ENCODE peak calls at places on chromosomes 3 and 15, in six cellular contexts. H, E, Y, N, I and T are unnamed samples.

GRCh38 chr15:98154863-98155262 is 194.4 kb downstream of the ARRDC4 start:
- DNase-seq in H (no peak), E (no peak), Y (no peak), N (no peak), I (no peak), T (no peak)

GRCh38 chr15:35727627-35728026 is 181.7 kb upstream of the DPH6 start:
- DNase-seq in H (no peak), E (no peak), Y (no peak), N (no peak), I (no peak), T (no peak)

GRCh38 chr3:52167240-52167639 is 13.0 kb upstream of the POC1A start:
- DNase-seq in H (no peak), E (no peak), Y (no peak), N (no peak), I (no peak), T (no peak)

GRCh38 chr3:61922118-61922517 is 360.7 kb downstream of the PTPRG start:
- DNase-seq in H (no peak), E (no peak), Y (no peak), N (no peak), I (no peak), T (no peak)

GRCh38 chr3:19046440-19046839 is 101.9 kb upstream of the KCNH8 start:
- DNase-seq in H (no peak), E (no peak), Y (no peak), N (no peak), I (no peak), T (no peak)

GRCh38 chr3:188431553-188431952 is 277.6 kb downstream of the LPP start:
- DNase-seq in H (no peak), E (no peak), Y (no peak), N (no peak), I (no peak), T (no peak)

GRCh38 chr3:57646723-57647122 is 46.2 kb downstream of the DENND6A start:
- DNase-seq in H (peak; percentile 5), E (no peak), Y (no peak), N (no peak), I (no peak), T (no peak)

GRCh38 chr3:193942516-193943055 is 193.4 kb upstream of the HES1 start:
- DNase-seq in H (peak; percentile 88), E (no peak), Y (peak; percentile 69), N (no peak), I (no peak), T (no peak)

GRCh38 chr3:49415931-49416601 is 3.8 kb downstream of the TCTA start:
- DNase-seq in H (no peak), E (no peak), Y (no peak), N (peak; percentile 54), I (peak; percentile 57), T (no peak)

GRCh38 chr3:129727707-129728106 is 121.2 kb upstream of the PLXND1 start:
- DNase-seq in H (no peak), E (no peak), Y (no peak), N (no peak), I (no peak), T (no peak)

GRCh38 chr3:46228259-46229222 is 13.7 kb upstream of the CCR3 start:
- DNase-seq in H (no peak), E (no peak), Y (no peak), N (no peak), I (no peak), T (no peak)

GRCh38 chr3:46236294-46237054 is 5.8 kb upstream of the CCR3 start:
- DNase-seq in H (no peak), E (no peak), Y (no peak), N (no peak), I (no peak), T (no peak)

GRCh38 chr3:46231323-46231722 is 10.9 kb upstream of the CCR3 start:
- DNase-seq in H (no peak), E (no peak), Y (no peak), N (no peak), I (no peak), T (no peak)

GRCh38 chr3:46235425-46235824 is 6.8 kb upstream of the CCR3 start:
- DNase-seq in H (no peak), E (no peak), Y (no peak), N (no peak), I (no peak), T (no peak)

GRCh38 chr3:46233194-46233593 is 9.1 kb upstream of the CCR3 start:
- DNase-seq in H (no peak), E (no peak), Y (no peak), N (no peak), I (no peak), T (no peak)
- TF ChIP-seq POLR2A in H (no peak), E (no peak), Y (no peak), N (no peak), I (no peak), T (no peak)

DNA sequence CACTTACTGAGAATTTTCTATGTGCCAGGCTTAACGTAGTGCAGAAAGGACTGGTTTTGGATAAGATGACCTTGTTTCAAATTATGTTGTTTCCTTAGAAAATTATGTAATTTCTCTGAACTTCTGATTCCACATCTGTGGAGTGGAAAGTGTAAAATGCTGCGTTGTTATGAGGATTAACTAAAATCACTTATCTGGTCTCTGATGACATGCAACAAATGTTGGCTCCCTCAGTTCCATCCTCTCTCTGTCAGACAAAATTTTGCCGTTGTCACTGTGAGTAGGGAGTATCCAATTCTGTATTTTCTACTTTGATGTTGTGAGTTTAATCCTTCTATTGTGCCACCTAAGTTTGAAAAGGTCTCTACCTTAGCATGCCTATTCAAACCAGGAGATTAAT is 175.5 kb downstream of the KCNMB2 start:
- DNase-seq in H (no peak), E (no peak), Y (no peak), N (no peak), I (no peak), T (no peak)
- TF ChIP-seq TAF1 in H (no peak), E (no peak), Y (no peak), N (no peak), I (no peak), T (no peak)

GRCh38 chr3:14633417-14633816 is 18.1 kb upstream of the CCDC174 start:
- DNase-seq in H (no peak), E (no peak), Y (no peak), N (no peak), I (no peak), T (no peak)
- TF ChIP-seq POLR2A in H (no peak), E (no peak), Y (no peak), N (no peak), I (no peak), T (no peak)

GRCh38 chr3:195761503-195762248 is 40.9 kb downstream of the MUC20 start:
- DNase-seq in H (no peak), E (no peak), Y (no peak), N (no peak), I (no peak), T (no peak)
- TF ChIP-seq TAF1 in H (no peak), E (no peak), Y (no peak), N (no peak), I (no peak), T (no peak)

GRCh38 chr15:75843618-75844610 is 667 bp downstream of the UBE2Q2 start:
- DNase-seq in H (peak; percentile 71), E (no peak), Y (peak; percentile 11), N (peak; percentile 68), I (no peak), T (peak; percentile 56)

GRCh38 chr15:75844629-75845390 is 1.6 kb downstream of the UBE2Q2 start:
- DNase-seq in H (no peak), E (no peak), Y (no peak), N (no peak), I (no peak), T (no peak)

GRCh38 chr15:75840659-75841058 is 2.6 kb upstream of the UBE2Q2 start:
- DNase-seq in H (no peak), E (no peak), Y (no peak), N (no peak), I (no peak), T (no peak)

GRCh38 chr15:75842722-75843617 is at the start of gene UBE2Q2:
- DNase-seq in H (peak; percentile 92), E (no peak), Y (peak; percentile 44), N (peak; percentile 72), I (no peak), T (peak; percentile 72)
- TF ChIP-seq POLR2A in H (peak; percentile 64), E (peak; percentile 67), Y (peak; percentile 35), N (no peak), I (peak; percentile 81), T (peak; percentile 50)

GRCh38 chr15:63372018-63372705 is 9.5 kb downstream of the CA12 start:
- DNase-seq in H (peak; percentile 63), E (no peak), Y (no peak), N (no peak), I (no peak), T (no peak)

GRCh38 chr15:63373330-63373729 is 8.3 kb downstream of the CA12 start:
- DNase-seq in H (no peak), E (no peak), Y (no peak), N (no peak), I (no peak), T (no peak)

GRCh38 chr15:63373866-63374548 is 7.6 kb downstream of the CA12 start:
- DNase-seq in H (no peak), E (no peak), Y (no peak), N (no peak), I (no peak), T (no peak)

GRCh38 chr15:63372753-63373152 is 8.9 kb downstream of the CA12 start:
- DNase-seq in H (no peak), E (no peak), Y (no peak), N (no peak), I (no peak), T (no peak)

GRCh38 chr15:63374686-63375520 is 6.7 kb downstream of the CA12 start:
- DNase-seq in H (no peak), E (no peak), Y (no peak), N (no peak), I (no peak), T (no peak)
- TF ChIP-seq TAF1 in H (no peak), E (no peak), Y (no peak), N (no peak), I (no peak), T (no peak)

DNA sequence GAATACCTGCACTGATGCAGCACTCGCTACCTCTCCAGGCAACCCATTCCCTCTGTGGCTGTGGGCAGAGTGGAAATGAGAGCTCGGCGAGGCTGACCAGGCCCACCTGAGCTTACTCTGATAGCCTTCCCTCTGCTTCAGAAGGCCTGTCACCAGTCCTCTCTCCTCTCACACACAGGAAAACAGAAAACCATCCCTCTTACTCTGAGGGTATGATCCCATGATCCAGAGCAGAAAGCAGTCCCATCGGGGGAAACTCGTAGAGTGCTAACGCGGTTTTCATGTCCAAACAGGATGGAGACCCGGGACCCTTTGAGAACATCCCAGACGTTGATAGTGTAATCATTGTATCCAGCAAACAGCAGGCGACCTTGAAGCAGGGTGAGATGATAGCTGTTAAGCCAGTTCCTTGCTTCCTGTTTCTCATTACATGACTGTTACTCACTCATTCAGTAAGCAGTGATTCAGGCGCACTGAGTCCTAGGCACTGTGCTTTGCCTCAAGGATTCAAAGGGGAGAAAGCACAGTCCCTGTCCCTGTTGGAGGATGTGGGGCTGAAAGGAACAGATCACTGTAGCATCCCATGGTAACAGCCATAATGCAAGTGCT is 11.8 kb upstream of the BCL2L10 start:
- DNase-seq in H (no peak), E (no peak), Y (peak; percentile 58), N (no peak), I (no peak), T (no peak)
- TF ChIP-seq POLR2A in H (no peak), E (no peak), Y (no peak), N (no peak), I (no peak), T (no peak)